ENCODE peak calls at places on chromosome 6, in five cellular contexts. I is stomach, C is renal cortical epithelial cell, S is NCI-H2029 treated with DMSO at 0.1 percent for 48 hours, D is T-helper 22 cell. N is an unnamed sample.

GRCh38 chr6:80091506-80091905 is 15.0 kb upstream of the BCKDHB start:
- DNase-seq in I (no peak), C (no peak), S (no peak), D (no peak), N (no peak)

GRCh38 chr6:73898599-73898998 is 202.6 kb downstream of the CD109 start:
- DNase-seq in I (no peak), C (no peak), S (no peak), D (no peak), N (no peak)

GRCh38 chr6:5619249-5619648 is 357.9 kb downstream of the FARS2 start:
- DNase-seq in I (no peak), C (no peak), S (no peak), D (no peak), N (no peak)

GRCh38 chr6:33914519-33915120 is 110.8 kb upstream of the MLN start:
- DNase-seq in I (no peak), C (no peak), S (no peak), D (no peak), N (no peak)

GRCh38 chr6:34520645-34521462 is 35.3 kb downstream of the SPDEF start:
- DNase-seq in I (no peak), C (no peak), S (no peak), D (no peak), N (no peak)

GRCh38 chr6:155247618-155248017 is 16.2 kb upstream of the CLDN20 start:
- DNase-seq in I (no peak), C (peak), S (no peak), D (no peak), N (no peak)

GRCh38 chr6:15073344-15073789 is 172.5 kb upstream of the JARID2 start:
- DNase-seq in I (no peak), C (peak), S (no peak), D (no peak), N (no peak)

GRCh38 chr6:68776382-68776781 is 141.3 kb downstream of the ADGRB3 start:
- DNase-seq in I (no peak), C (no peak), S (no peak), D (no peak), N (no peak)

GRCh38 chr6:132752255-132752654 is 5.4 kb downstream of the VNN2 start:
- DNase-seq in I (no peak), C (no peak), S (no peak), D (no peak), N (no peak)

GRCh38 chr6:149059557-149059956 is 258.0 kb upstream of the TAB2 start:
- DNase-seq in I (no peak), C (peak), S (no peak), D (no peak), N (no peak)

GRCh38 chr6:1657116-1657776 is 47.5 kb downstream of the FOXC1 start:
- DNase-seq in I (no peak), C (peak), S (no peak), D (no peak), N (no peak)

GRCh38 chr6:72621243-72622093 is at the start of gene KCNQ5:
- DNase-seq in I (no peak), C (no peak), S (no peak), D (no peak), N (no peak)

GRCh38 chr6:11202513-11203305 is 29.8 kb downstream of the NEDD9 start:
- DNase-seq in I (no peak), C (peak), S (no peak), D (no peak), N (no peak)

GRCh38 chr6:90296346-90297123 is at the start of gene BACH2:
- DNase-seq in I (peak), C (peak), S (peak), D (peak), N (peak)

GRCh38 chr6:146770275-146770964 is 171.6 kb downstream of the ADGB start:
- DNase-seq in I (no peak), C (no peak), S (no peak), D (no peak), N (no peak)

GRCh38 chr6:27492776-27493175 is 19.9 kb upstream of the ZNF184 start:
- DNase-seq in I (no peak), C (no peak), S (no peak), D (no peak), N (no peak)

GRCh38 chr6:39608652-39609345 is 116.4 kb downstream of the KIF6 start:
- DNase-seq in I (no peak), C (peak), S (no peak), D (no peak), N (no peak)

GRCh38 chr6:9360881-9361280 is 925.5 kb upstream of the SLC35B3 start:
- DNase-seq in I (no peak), C (peak), S (no peak), D (no peak), N (no peak)

GRCh38 chr6:132218063-132218696 is 183.1 kb downstream of the MOXD1 start:
- DNase-seq in I (no peak), C (peak), S (no peak), D (no peak), N (no peak)

GRCh38 chr6:98470821-98471220 is 363.6 kb upstream of the POU3F2 start:
- DNase-seq in I (no peak), C (no peak), S (no peak), D (no peak), N (no peak)

GRCh38 chr6:13742961-13743735 is 31.5 kb upstream of the RANBP9 start:
- DNase-seq in I (no peak), C (no peak), S (no peak), D (no peak), N (no peak)

GRCh38 chr6:167163476-167164011 is 5.8 kb upstream of the GPR31 start:
- DNase-seq in I (no peak), C (no peak), S (no peak), D (no peak), N (no peak)

GRCh38 chr6:127118505-127119360 is at the start of gene RSPO3:
- DNase-seq in I (peak), C (peak), S (peak), D (no peak), N (no peak)

GRCh38 chr6:85516168-85516567 is 66.3 kb downstream of the NT5E start:
- DNase-seq in I (no peak), C (peak), S (no peak), D (no peak), N (no peak)

GRCh38 chr6:97915537-97915936 is 632.5 kb upstream of the MMS22L start:
- DNase-seq in I (no peak), C (no peak), S (no peak), D (no peak), N (no peak)

GRCh38 chr6:43231735-43232450 is 2.6 kb upstream of the DNPH1 start:
- DNase-seq in I (no peak), C (no peak), S (no peak), D (no peak), N (no peak)

GRCh38 chr6:36682328-36683144 is 4.0 kb downstream of the CDKN1A start:
- DNase-seq in I (peak), C (no peak), S (peak), D (peak), N (no peak)

GRCh38 chr6:149414009-149414408 is 13.9 kb downstream of the SUMO4 start:
- DNase-seq in I (no peak), C (no peak), S (no peak), D (no peak), N (no peak)

GRCh38 chr6:158759966-158760617 is 59.1 kb downstream of the EZR start:
- DNase-seq in I (no peak), C (no peak), S (no peak), D (no peak), N (no peak)

GRCh38 chr6:117890172-117890571 is 16.9 kb upstream of the SLC35F1 start:
- DNase-seq in I (no peak), C (no peak), S (no peak), D (no peak), N (no peak)

GRCh38 chr6:4253604-4254211 is 118.3 kb upstream of the ECI2 start:
- DNase-seq in I (peak), C (peak), S (peak), D (no peak), N (no peak)

GRCh38 chr6:147169529-147169928 is 34.7 kb upstream of the STXBP5 start:
- DNase-seq in I (no peak), C (no peak), S (no peak), D (no peak), N (no peak)

GRCh38 chr6:29723666-29724588 is 693 bp downstream of the HLA-F start:
- DNase-seq in I (peak), C (no peak), S (no peak), D (peak), N (no peak)

GRCh38 chr6:39681566-39682250 is 43.5 kb downstream of the KIF6 start:
- DNase-seq in I (no peak), C (no peak), S (no peak), D (no peak), N (no peak)

GRCh38 chr6:89522778-89523177 is 89.8 kb downstream of the ANKRD6 start:
- DNase-seq in I (no peak), C (no peak), S (no peak), D (no peak), N (no peak)

GRCh38 chr6:138973481-138974140 is 14.4 kb downstream of the REPS1 start:
- DNase-seq in I (no peak), C (no peak), S (no peak), D (no peak), N (no peak)

GRCh38 chr6:87366428-87366827 is 21.8 kb downstream of the C6orf163 start:
- DNase-seq in I (no peak), C (peak), S (no peak), D (no peak), N (no peak)

GRCh38 chr6:107819217-107819616 is 4.9 kb downstream of the SCML4 start:
- DNase-seq in I (no peak), C (no peak), S (no peak), D (no peak), N (peak)

GRCh38 chr6:113299526-113299925 is 557.6 kb upstream of the MARCKS start:
- DNase-seq in I (no peak), C (no peak), S (no peak), D (no peak), N (no peak)